ENCODE peak calls at places on chromosomes 16 and 17, in five cellular contexts. One of them, this sample, is unnamed.

GRCh38 chr17:40190197-40191021 is 13.1 kb downstream of the RAPGEFL1 start:
- DNase-seq in fibroblast of villous mesenchyme: no peak
- DNase-seq in IMR-90: no peak
- DNase-seq in omental fat pad: no peak
- DNase-seq in heart left ventricle: no peak
- DNase-seq in this sample: no peak

GRCh38 chr17:80187090-80187489 is 17.3 kb downstream of the CARD14 start:
- DNase-seq in fibroblast of villous mesenchyme: peak
- DNase-seq in IMR-90: peak
- DNase-seq in omental fat pad: no peak
- DNase-seq in heart left ventricle: no peak
- DNase-seq in this sample: no peak

GRCh38 chr16:53882310-53882709 is 178.4 kb downstream of the FTO start:
- DNase-seq in fibroblast of villous mesenchyme: no peak
- DNase-seq in IMR-90: no peak
- DNase-seq in omental fat pad: no peak
- DNase-seq in heart left ventricle: no peak
- DNase-seq in this sample: no peak

GRCh38 chr17:44587339-44587738 is 30.1 kb downstream of the FZD2 start:
- DNase-seq in fibroblast of villous mesenchyme: peak
- DNase-seq in IMR-90: peak
- DNase-seq in omental fat pad: peak
- DNase-seq in heart left ventricle: peak
- DNase-seq in this sample: no peak

GRCh38 chr17:2378905-2379304 is 22.0 kb downstream of the MNT start:
- DNase-seq in fibroblast of villous mesenchyme: no peak
- DNase-seq in IMR-90: no peak
- DNase-seq in omental fat pad: no peak
- DNase-seq in heart left ventricle: no peak
- DNase-seq in this sample: no peak

GRCh38 chr17:30229012-30229411 is 6.5 kb downstream of the SLC6A4 start:
- DNase-seq in fibroblast of villous mesenchyme: no peak
- DNase-seq in IMR-90: no peak
- DNase-seq in omental fat pad: no peak
- DNase-seq in heart left ventricle: no peak
- DNase-seq in this sample: no peak

GRCh38 chr17:73586921-73587680 is 57.1 kb downstream of the SDK2 start:
- DNase-seq in fibroblast of villous mesenchyme: no peak
- DNase-seq in IMR-90: no peak
- DNase-seq in omental fat pad: no peak
- DNase-seq in heart left ventricle: peak
- DNase-seq in this sample: no peak

GRCh38 chr16:30977502-30977901 is 7.5 kb upstream of the HSD3B7 start:
- DNase-seq in fibroblast of villous mesenchyme: no peak
- DNase-seq in IMR-90: no peak
- DNase-seq in omental fat pad: no peak
- DNase-seq in heart left ventricle: no peak
- DNase-seq in this sample: no peak

GRCh38 chr16:22348296-22348695 is 26.1 kb downstream of the CDR2 start:
- DNase-seq in fibroblast of villous mesenchyme: no peak
- DNase-seq in IMR-90: no peak
- DNase-seq in omental fat pad: no peak
- DNase-seq in heart left ventricle: no peak
- DNase-seq in this sample: no peak

GRCh38 chr17:35286120-35286781 is 43.4 kb downstream of the SLFN5 start:
- DNase-seq in fibroblast of villous mesenchyme: peak
- DNase-seq in IMR-90: peak
- DNase-seq in omental fat pad: no peak
- DNase-seq in heart left ventricle: no peak
- DNase-seq in this sample: no peak

GRCh38 chr16:72967941-72968340 is 80.0 kb downstream of the ZFHX3 start:
- DNase-seq in fibroblast of villous mesenchyme: no peak
- DNase-seq in IMR-90: no peak
- DNase-seq in omental fat pad: no peak
- DNase-seq in heart left ventricle: no peak
- DNase-seq in this sample: no peak

GRCh38 chr17:76736349-76737081 is 616 bp downstream of the SRSF2 start:
- DNase-seq in fibroblast of villous mesenchyme: peak
- DNase-seq in IMR-90: peak
- DNase-seq in omental fat pad: no peak
- DNase-seq in heart left ventricle: peak
- DNase-seq in this sample: no peak

GRCh38 chr17:65933290-65933689 is 258.6 kb downstream of the CEP112 start:
- DNase-seq in fibroblast of villous mesenchyme: no peak
- DNase-seq in IMR-90: no peak
- DNase-seq in omental fat pad: no peak
- DNase-seq in heart left ventricle: no peak
- DNase-seq in this sample: no peak

GRCh38 chr17:39110435-39111136 is 40.9 kb downstream of the PLXDC1 start:
- DNase-seq in fibroblast of villous mesenchyme: no peak
- DNase-seq in IMR-90: no peak
- DNase-seq in omental fat pad: no peak
- DNase-seq in heart left ventricle: no peak
- DNase-seq in this sample: no peak

GRCh38 chr16:15602285-15603044 is 40.5 kb downstream of the MARF1 start:
- DNase-seq in fibroblast of villous mesenchyme: no peak
- DNase-seq in IMR-90: no peak
- DNase-seq in omental fat pad: no peak
- DNase-seq in heart left ventricle: no peak
- DNase-seq in this sample: no peak

GRCh38 chr17:30550512-30551273 is 73.5 kb downstream of the GOSR1 start:
- DNase-seq in fibroblast of villous mesenchyme: peak
- DNase-seq in IMR-90: peak
- DNase-seq in omental fat pad: no peak
- DNase-seq in heart left ventricle: no peak
- DNase-seq in this sample: peak

GRCh38 chr17:83002118-83002805 is 77.1 kb upstream of the METRNL start:
- DNase-seq in fibroblast of villous mesenchyme: no peak
- DNase-seq in IMR-90: no peak
- DNase-seq in omental fat pad: no peak
- DNase-seq in heart left ventricle: no peak
- DNase-seq in this sample: peak

GRCh38 chr16:90046971-90047713 is 27.9 kb upstream of the DBNDD1 start:
- DNase-seq in fibroblast of villous mesenchyme: peak
- DNase-seq in IMR-90: peak
- DNase-seq in omental fat pad: peak
- DNase-seq in heart left ventricle: no peak
- DNase-seq in this sample: no peak

GRCh38 chr17:1160591-1161041 is 19.2 kb downstream of the ABR start:
- DNase-seq in fibroblast of villous mesenchyme: no peak
- DNase-seq in IMR-90: no peak
- DNase-seq in omental fat pad: no peak
- DNase-seq in heart left ventricle: no peak
- DNase-seq in this sample: no peak

GRCh38 chr17:29746669-29747068 is 124.0 kb upstream of the CORO6 start:
- DNase-seq in fibroblast of villous mesenchyme: peak
- DNase-seq in IMR-90: no peak
- DNase-seq in omental fat pad: no peak
- DNase-seq in heart left ventricle: no peak
- DNase-seq in this sample: no peak

GRCh38 chr17:48137658-48138057 is 30.1 kb downstream of the SNX11 start:
- DNase-seq in fibroblast of villous mesenchyme: no peak
- DNase-seq in IMR-90: no peak
- DNase-seq in omental fat pad: no peak
- DNase-seq in heart left ventricle: no peak
- DNase-seq in this sample: no peak

GRCh38 chr17:48471807-48472484 is 41.9 kb upstream of the SKAP1 start:
- DNase-seq in fibroblast of villous mesenchyme: no peak
- DNase-seq in IMR-90: no peak
- DNase-seq in omental fat pad: no peak
- DNase-seq in heart left ventricle: no peak
- DNase-seq in this sample: no peak

GRCh38 chr17:82367724-82368524 is 3.6 kb upstream of the UTS2R start:
- DNase-seq in fibroblast of villous mesenchyme: peak
- DNase-seq in IMR-90: peak
- DNase-seq in omental fat pad: no peak
- DNase-seq in heart left ventricle: no peak
- DNase-seq in this sample: no peak

GRCh38 chr17:45123930-45124796 is 8.2 kb downstream of the PLCD3 start:
- DNase-seq in fibroblast of villous mesenchyme: peak
- DNase-seq in IMR-90: peak
- DNase-seq in omental fat pad: peak
- DNase-seq in heart left ventricle: no peak
- DNase-seq in this sample: no peak

GRCh38 chr16:83743720-83744119 is 64.1 kb upstream of the HSBP1 start:
- DNase-seq in fibroblast of villous mesenchyme: no peak
- DNase-seq in IMR-90: no peak
- DNase-seq in omental fat pad: no peak
- DNase-seq in heart left ventricle: no peak
- DNase-seq in this sample: no peak

GRCh38 chr16:55480228-55480655 is 1.2 kb downstream of the MMP2 start:
- DNase-seq in fibroblast of villous mesenchyme: peak
- DNase-seq in IMR-90: peak
- DNase-seq in omental fat pad: peak
- DNase-seq in heart left ventricle: peak
- DNase-seq in this sample: no peak

GRCh38 chr17:49359990-49360795 is 1.9 kb downstream of the ZNF652 start:
- DNase-seq in fibroblast of villous mesenchyme: peak
- DNase-seq in IMR-90: no peak
- DNase-seq in omental fat pad: no peak
- DNase-seq in heart left ventricle: no peak
- DNase-seq in this sample: no peak

GRCh38 chr17:42249681-42250446 is 26.3 kb downstream of the STAT5B start:
- DNase-seq in fibroblast of villous mesenchyme: no peak
- DNase-seq in IMR-90: no peak
- DNase-seq in omental fat pad: no peak
- DNase-seq in heart left ventricle: no peak
- DNase-seq in this sample: no peak

GRCh38 chr17:15161395-15161794 is 103.7 kb downstream of the PMP22 start:
- DNase-seq in fibroblast of villous mesenchyme: no peak
- DNase-seq in IMR-90: no peak
- DNase-seq in omental fat pad: no peak
- DNase-seq in heart left ventricle: no peak
- DNase-seq in this sample: no peak

DNA sequence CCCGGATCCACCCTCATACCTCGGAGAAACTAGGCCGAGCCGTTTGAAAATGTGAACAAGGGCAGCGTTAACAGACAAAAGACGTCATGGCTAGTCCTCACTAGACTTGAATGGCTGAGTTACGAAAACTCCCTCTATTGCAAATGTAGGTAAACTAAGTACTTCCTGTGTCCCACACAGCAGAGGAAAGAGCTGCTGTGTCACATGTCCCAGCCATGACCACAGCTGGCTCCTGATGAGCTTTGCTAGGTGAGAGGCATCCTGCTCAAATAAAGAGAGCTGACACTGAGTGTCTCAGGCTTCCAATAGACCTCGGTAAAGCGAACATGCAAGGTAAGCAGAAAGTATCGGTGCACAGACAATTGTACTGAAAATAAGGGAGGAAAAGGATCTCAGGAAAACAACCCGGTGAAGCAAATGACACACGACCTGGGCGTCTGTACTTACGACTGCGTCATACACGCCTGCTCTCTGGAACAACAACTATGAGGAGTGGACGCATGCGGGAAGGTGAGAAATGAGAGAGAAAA is 26.0 kb downstream of the TMEM204 start:
- DNase-seq in fibroblast of villous mesenchyme: no peak
- DNase-seq in IMR-90: no peak
- DNase-seq in omental fat pad: no peak
- DNase-seq in heart left ventricle: no peak
- DNase-seq in this sample: no peak
- TF ChIP-seq CTCF in fibroblast of villous mesenchyme: no peak
- TF ChIP-seq CTCF in IMR-90: no peak
- TF ChIP-seq CTCF in omental fat pad: no peak
- TF ChIP-seq CTCF in heart left ventricle: no peak
- TF ChIP-seq CTCF in this sample: no peak

GRCh38 chr17:62080647-62081046 is 15.6 kb upstream of the MED13 start:
- DNase-seq in fibroblast of villous mesenchyme: no peak
- DNase-seq in IMR-90: no peak
- DNase-seq in omental fat pad: no peak
- DNase-seq in heart left ventricle: no peak
- DNase-seq in this sample: no peak
- TF ChIP-seq CTCF in fibroblast of villous mesenchyme: no peak
- TF ChIP-seq CTCF in IMR-90: no peak
- TF ChIP-seq CTCF in omental fat pad: no peak
- TF ChIP-seq CTCF in heart left ventricle: no peak
- TF ChIP-seq CTCF in this sample: no peak

GRCh38 chr16:58639230-58639629 is 9.6 kb upstream of the CNOT1 start:
- DNase-seq in fibroblast of villous mesenchyme: no peak
- DNase-seq in IMR-90: no peak
- DNase-seq in omental fat pad: no peak
- DNase-seq in heart left ventricle: no peak
- DNase-seq in this sample: no peak

GRCh38 chr16:58639836-58640235 is 10.2 kb upstream of the CNOT1 start:
- DNase-seq in fibroblast of villous mesenchyme: no peak
- DNase-seq in IMR-90: no peak
- DNase-seq in omental fat pad: no peak
- DNase-seq in heart left ventricle: no peak
- DNase-seq in this sample: no peak

GRCh38 chr16:58636474-58636873 is 6.8 kb upstream of the CNOT1 start:
- DNase-seq in fibroblast of villous mesenchyme: no peak
- DNase-seq in IMR-90: no peak
- DNase-seq in omental fat pad: no peak
- DNase-seq in heart left ventricle: no peak
- DNase-seq in this sample: no peak

GRCh38 chr16:58640949-58641348 is 11.3 kb upstream of the CNOT1 start:
- DNase-seq in fibroblast of villous mesenchyme: no peak
- DNase-seq in IMR-90: no peak
- DNase-seq in omental fat pad: no peak
- DNase-seq in heart left ventricle: peak
- DNase-seq in this sample: no peak

DNA sequence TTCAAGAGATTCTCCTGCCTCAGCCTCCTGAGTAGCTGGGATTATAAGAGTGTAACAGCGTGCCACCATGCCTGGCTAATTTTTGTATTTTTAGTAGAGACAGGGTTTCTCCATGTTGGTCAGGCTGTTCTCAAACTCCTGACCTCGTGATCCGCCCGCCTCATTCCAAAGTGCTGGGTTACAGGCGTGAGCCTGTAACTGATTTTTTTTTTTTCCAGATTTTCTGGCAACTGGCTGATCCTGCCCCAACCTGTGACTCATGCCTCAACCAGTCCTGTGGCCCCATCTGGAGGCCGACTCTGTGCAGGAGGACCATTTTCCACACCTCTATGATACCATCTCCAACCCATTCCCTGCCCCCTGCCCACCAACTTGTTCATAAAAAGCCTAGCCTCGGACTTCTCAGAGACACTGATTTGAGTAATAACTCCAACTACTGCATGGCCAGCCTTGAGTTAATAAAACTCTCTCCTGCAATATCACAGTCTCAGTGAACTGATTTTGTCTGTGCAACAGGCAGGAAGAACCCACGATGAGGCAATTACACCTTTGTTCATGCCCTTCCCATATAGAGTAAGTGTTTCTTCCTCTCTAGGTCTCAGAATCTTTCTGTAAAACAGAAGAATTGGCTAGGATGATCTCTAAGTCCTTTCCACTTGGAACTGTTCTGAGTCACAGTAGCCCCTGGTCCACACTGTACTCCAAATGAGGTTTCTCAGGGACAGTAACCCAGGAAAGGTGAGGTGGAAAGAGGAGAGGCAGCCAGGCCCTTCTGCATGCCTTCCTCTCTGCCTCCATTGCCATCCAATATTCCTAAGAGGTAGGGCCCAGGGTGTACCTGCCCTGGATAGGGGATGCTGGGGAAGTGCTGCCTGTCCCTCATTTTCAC is 8.8 kb upstream of the CNOT1 start:
- DNase-seq in fibroblast of villous mesenchyme: peak
- DNase-seq in IMR-90: peak
- DNase-seq in omental fat pad: no peak
- DNase-seq in heart left ventricle: no peak
- DNase-seq in this sample: no peak
- TF ChIP-seq CTCF in fibroblast of villous mesenchyme: peak
- TF ChIP-seq CTCF in IMR-90: peak
- TF ChIP-seq CTCF in omental fat pad: no peak
- TF ChIP-seq CTCF in heart left ventricle: peak
- TF ChIP-seq CTCF in this sample: peak

GRCh38 chr16:66273644-66274334 is 92.7 kb upstream of the CDH5 start:
- DNase-seq in fibroblast of villous mesenchyme: peak
- DNase-seq in IMR-90: peak
- DNase-seq in omental fat pad: no peak
- DNase-seq in heart left ventricle: no peak
- DNase-seq in this sample: no peak
- TF ChIP-seq CTCF in fibroblast of villous mesenchyme: peak
- TF ChIP-seq CTCF in IMR-90: peak
- TF ChIP-seq CTCF in omental fat pad: no peak
- TF ChIP-seq CTCF in heart left ventricle: no peak
- TF ChIP-seq CTCF in this sample: no peak

This sample was measured in chondrocyte.